ENCODE peak calls at places on chromosomes 1 and 21, in six cellular contexts. One of them, this sample, is unnamed.

GRCh38 chr1:204464174-204464573 is 30.4 kb downstream of the PIK3C2B start:
- DNase-seq in CD8-positive, alpha-beta memory T cell: no peak
- DNase-seq in pancreas: no peak
- DNase-seq in neuronal stem cell: no peak
- DNase-seq in RWPE1: no peak
- DNase-seq in Peyer's patch: no peak
- DNase-seq in this sample: no peak

GRCh38 chr1:79161077-79161476 is 154.5 kb upstream of the ADGRL4 start:
- DNase-seq in CD8-positive, alpha-beta memory T cell: no peak
- DNase-seq in pancreas: no peak
- DNase-seq in neuronal stem cell: no peak
- DNase-seq in RWPE1: peak; percentile 2
- DNase-seq in Peyer's patch: no peak
- DNase-seq in this sample: peak; percentile 28

GRCh38 chr1:165173409-165173808 is 183.1 kb downstream of the LMX1A start:
- DNase-seq in CD8-positive, alpha-beta memory T cell: no peak
- DNase-seq in pancreas: no peak
- DNase-seq in neuronal stem cell: no peak
- DNase-seq in RWPE1: no peak
- DNase-seq in Peyer's patch: no peak
- DNase-seq in this sample: no peak

GRCh38 chr1:7292714-7293419 is 478.2 kb upstream of the VAMP3 start:
- DNase-seq in CD8-positive, alpha-beta memory T cell: no peak
- DNase-seq in pancreas: no peak
- DNase-seq in neuronal stem cell: no peak
- DNase-seq in RWPE1: no peak
- DNase-seq in Peyer's patch: no peak
- DNase-seq in this sample: no peak

GRCh38 chr1:1539310-1540014 is 962 bp downstream of the TMEM240 start:
- DNase-seq in CD8-positive, alpha-beta memory T cell: no peak
- DNase-seq in pancreas: no peak
- DNase-seq in neuronal stem cell: peak; percentile 41
- DNase-seq in RWPE1: no peak
- DNase-seq in Peyer's patch: no peak
- DNase-seq in this sample: no peak

GRCh38 chr1:48030696-48031365 is 33.6 kb upstream of the TRABD2B start:
- DNase-seq in CD8-positive, alpha-beta memory T cell: no peak
- DNase-seq in pancreas: no peak
- DNase-seq in neuronal stem cell: no peak
- DNase-seq in RWPE1: no peak
- DNase-seq in Peyer's patch: no peak
- DNase-seq in this sample: no peak

GRCh38 chr1:180921386-180921785 is 8.7 kb downstream of the KIAA1614 start:
- DNase-seq in CD8-positive, alpha-beta memory T cell: no peak
- DNase-seq in pancreas: no peak
- DNase-seq in neuronal stem cell: no peak
- DNase-seq in RWPE1: no peak
- DNase-seq in Peyer's patch: no peak
- DNase-seq in this sample: no peak

GRCh38 chr1:162485236-162485635 is 12.4 kb upstream of the UHMK1 start:
- DNase-seq in CD8-positive, alpha-beta memory T cell: no peak
- DNase-seq in pancreas: no peak
- DNase-seq in neuronal stem cell: no peak
- DNase-seq in RWPE1: no peak
- DNase-seq in Peyer's patch: no peak
- DNase-seq in this sample: no peak

GRCh38 chr1:85325920-85326319 is 49.5 kb upstream of the BCL10 start:
- DNase-seq in CD8-positive, alpha-beta memory T cell: no peak
- DNase-seq in pancreas: no peak
- DNase-seq in neuronal stem cell: no peak
- DNase-seq in RWPE1: no peak
- DNase-seq in Peyer's patch: no peak
- DNase-seq in this sample: peak; percentile 72

GRCh38 chr1:37043101-37043500 is 8.8 kb upstream of the GRIK3 start:
- DNase-seq in CD8-positive, alpha-beta memory T cell: no peak
- DNase-seq in pancreas: no peak
- DNase-seq in neuronal stem cell: no peak
- DNase-seq in RWPE1: no peak
- DNase-seq in Peyer's patch: no peak
- DNase-seq in this sample: no peak

GRCh38 chr1:163178628-163179027 is 24.1 kb downstream of the RGS5 start:
- DNase-seq in CD8-positive, alpha-beta memory T cell: no peak
- DNase-seq in pancreas: no peak
- DNase-seq in neuronal stem cell: no peak
- DNase-seq in RWPE1: no peak
- DNase-seq in Peyer's patch: no peak
- DNase-seq in this sample: no peak

GRCh38 chr1:7470904-7471638 is 300.0 kb upstream of the VAMP3 start:
- DNase-seq in CD8-positive, alpha-beta memory T cell: no peak
- DNase-seq in pancreas: no peak
- DNase-seq in neuronal stem cell: no peak
- DNase-seq in RWPE1: peak; percentile 98
- DNase-seq in Peyer's patch: peak; percentile 20
- DNase-seq in this sample: peak; percentile 94

GRCh38 chr1:159177273-159177907 is 6.0 kb downstream of the CADM3 start:
- DNase-seq in CD8-positive, alpha-beta memory T cell: no peak
- DNase-seq in pancreas: peak; percentile 35
- DNase-seq in neuronal stem cell: peak; percentile 89
- DNase-seq in RWPE1: peak; percentile 71
- DNase-seq in Peyer's patch: no peak
- DNase-seq in this sample: peak; percentile 36

GRCh38 chr1:235017719-235018118 is 110.9 kb downstream of the TOMM20 start:
- DNase-seq in CD8-positive, alpha-beta memory T cell: no peak
- DNase-seq in pancreas: no peak
- DNase-seq in neuronal stem cell: no peak
- DNase-seq in RWPE1: no peak
- DNase-seq in Peyer's patch: peak; percentile 1
- DNase-seq in this sample: no peak

GRCh38 chr1:153058154-153058553 is 842 bp upstream of the SPRR2A start:
- DNase-seq in CD8-positive, alpha-beta memory T cell: no peak
- DNase-seq in pancreas: no peak
- DNase-seq in neuronal stem cell: no peak
- DNase-seq in RWPE1: no peak
- DNase-seq in Peyer's patch: no peak
- DNase-seq in this sample: no peak

GRCh38 chr21:34935452-34935851 is 113.7 kb downstream of the RUNX1 start:
- DNase-seq in CD8-positive, alpha-beta memory T cell: no peak
- DNase-seq in pancreas: no peak
- DNase-seq in neuronal stem cell: no peak
- DNase-seq in RWPE1: no peak
- DNase-seq in Peyer's patch: no peak
- DNase-seq in this sample: peak; percentile 69

GRCh38 chr1:95263400-95263799 is 29.4 kb downstream of the RWDD3 start:
- DNase-seq in CD8-positive, alpha-beta memory T cell: no peak
- DNase-seq in pancreas: no peak
- DNase-seq in neuronal stem cell: no peak
- DNase-seq in RWPE1: no peak
- DNase-seq in Peyer's patch: no peak
- DNase-seq in this sample: no peak

GRCh38 chr1:234597894-234598293 is 12.1 kb downstream of the IRF2BP2 start:
- DNase-seq in CD8-positive, alpha-beta memory T cell: peak; percentile 52
- DNase-seq in pancreas: peak; percentile 44
- DNase-seq in neuronal stem cell: no peak
- DNase-seq in RWPE1: no peak
- DNase-seq in Peyer's patch: peak; percentile 66
- DNase-seq in this sample: no peak

GRCh38 chr1:119984771-119985170 is 84.7 kb downstream of the NOTCH2 start:
- DNase-seq in CD8-positive, alpha-beta memory T cell: no peak
- DNase-seq in pancreas: no peak
- DNase-seq in neuronal stem cell: no peak
- DNase-seq in RWPE1: no peak
- DNase-seq in Peyer's patch: no peak
- DNase-seq in this sample: peak; percentile 70

GRCh38 chr1:51897699-51898031 is 19.1 kb upstream of the NRDC start:
- DNase-seq in CD8-positive, alpha-beta memory T cell: no peak
- DNase-seq in pancreas: no peak
- DNase-seq in neuronal stem cell: no peak
- DNase-seq in RWPE1: peak; percentile 87
- DNase-seq in Peyer's patch: no peak
- DNase-seq in this sample: peak; percentile 96

GRCh38 chr1:98420376-98421097 is 241.0 kb upstream of the SNX7 start:
- DNase-seq in CD8-positive, alpha-beta memory T cell: no peak
- DNase-seq in pancreas: no peak
- DNase-seq in neuronal stem cell: no peak
- DNase-seq in RWPE1: peak; percentile 10
- DNase-seq in Peyer's patch: no peak
- DNase-seq in this sample: peak; percentile 25

DNA sequence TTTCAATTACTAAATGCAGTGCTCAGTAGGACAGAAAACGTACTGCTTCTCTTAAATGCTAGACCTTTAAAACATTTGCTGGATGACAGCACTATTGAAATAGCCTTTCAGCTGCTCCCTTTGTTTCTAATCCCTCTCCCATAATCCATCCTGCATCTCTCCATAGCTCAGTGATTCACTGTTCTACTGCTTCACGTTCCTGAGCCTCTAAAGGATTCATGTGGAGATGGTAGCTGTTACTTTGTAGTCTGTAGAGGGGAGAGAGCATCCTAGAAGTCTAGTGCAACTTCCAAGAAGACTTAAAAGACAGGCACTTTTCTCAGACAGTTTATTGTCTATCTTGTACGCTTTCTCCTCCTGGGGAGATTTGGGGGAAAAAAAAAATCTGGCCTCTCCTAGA is 51.4 kb downstream of the LRRC8B start:
- DNase-seq in CD8-positive, alpha-beta memory T cell: no peak
- DNase-seq in pancreas: no peak
- DNase-seq in neuronal stem cell: peak; percentile 57
- DNase-seq in RWPE1: no peak
- DNase-seq in Peyer's patch: no peak
- DNase-seq in this sample: no peak
- H3K27ac ChIP-seq in CD8-positive, alpha-beta memory T cell: no peak overlapping the region
- H3K27ac ChIP-seq in pancreas: no peak overlapping the region
- H3K27ac ChIP-seq in neuronal stem cell: peak overlapping the region; percentile 79
- H3K27ac ChIP-seq in RWPE1: no peak overlapping the region
- H3K27ac ChIP-seq in Peyer's patch: no peak overlapping the region
- H3K27ac ChIP-seq in this sample: no peak overlapping the region

GRCh38 chr1:9324246-9325096 is 31.8 kb downstream of the SPSB1 start:
- DNase-seq in CD8-positive, alpha-beta memory T cell: no peak
- DNase-seq in pancreas: no peak
- DNase-seq in neuronal stem cell: no peak
- DNase-seq in RWPE1: no peak
- DNase-seq in Peyer's patch: no peak
- DNase-seq in this sample: no peak
- H3K27ac ChIP-seq in CD8-positive, alpha-beta memory T cell: no peak overlapping the region
- H3K27ac ChIP-seq in pancreas: no peak overlapping the region
- H3K27ac ChIP-seq in neuronal stem cell: no peak overlapping the region
- H3K27ac ChIP-seq in RWPE1: peak overlapping the region; percentile 18
- H3K27ac ChIP-seq in Peyer's patch: peak overlapping the region; percentile 38
- H3K27ac ChIP-seq in this sample: no peak overlapping the region

DNA sequence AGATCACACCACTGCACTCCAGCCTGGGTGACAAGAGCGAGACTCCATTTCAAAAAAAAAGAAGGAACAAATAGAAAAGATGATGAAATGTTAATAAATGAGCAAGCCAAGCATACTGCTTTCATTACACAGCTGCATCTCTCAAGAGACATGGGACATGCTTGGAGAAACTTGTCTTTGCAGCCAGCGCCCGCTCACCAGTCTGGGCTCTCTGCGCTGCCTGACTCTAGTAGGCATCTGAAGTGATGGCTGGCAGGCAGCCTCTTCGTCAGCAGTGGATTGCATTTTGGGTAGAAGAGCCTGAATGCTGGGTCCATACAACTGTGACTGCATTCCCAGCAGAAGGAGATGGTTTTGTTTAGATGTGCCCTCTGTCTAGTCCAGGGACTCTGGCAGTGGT is 48.0 kb downstream of the IL6R start:
- DNase-seq in CD8-positive, alpha-beta memory T cell: no peak
- DNase-seq in pancreas: no peak
- DNase-seq in neuronal stem cell: no peak
- DNase-seq in RWPE1: no peak
- DNase-seq in Peyer's patch: no peak
- DNase-seq in this sample: no peak
- H3K27ac ChIP-seq in CD8-positive, alpha-beta memory T cell: no peak overlapping the region
- H3K27ac ChIP-seq in pancreas: no peak overlapping the region
- H3K27ac ChIP-seq in neuronal stem cell: no peak overlapping the region
- H3K27ac ChIP-seq in RWPE1: peak overlapping the region; percentile 89
- H3K27ac ChIP-seq in Peyer's patch: no peak overlapping the region
- H3K27ac ChIP-seq in this sample: no peak overlapping the region

GRCh38 chr1:230271396-230272035 is 154.6 kb downstream of the PGBD5 start:
- DNase-seq in CD8-positive, alpha-beta memory T cell: no peak
- DNase-seq in pancreas: no peak
- DNase-seq in neuronal stem cell: no peak
- DNase-seq in RWPE1: no peak
- DNase-seq in Peyer's patch: no peak
- DNase-seq in this sample: no peak

GRCh38 chr1:230272557-230272956 is 153.6 kb downstream of the PGBD5 start:
- DNase-seq in CD8-positive, alpha-beta memory T cell: no peak
- DNase-seq in pancreas: no peak
- DNase-seq in neuronal stem cell: no peak
- DNase-seq in RWPE1: no peak
- DNase-seq in Peyer's patch: no peak
- DNase-seq in this sample: no peak

GRCh38 chr1:230273141-230273710 is 152.9 kb downstream of the PGBD5 start:
- DNase-seq in CD8-positive, alpha-beta memory T cell: no peak
- DNase-seq in pancreas: no peak
- DNase-seq in neuronal stem cell: no peak
- DNase-seq in RWPE1: no peak
- DNase-seq in Peyer's patch: no peak
- DNase-seq in this sample: no peak

GRCh38 chr1:230270185-230270939 is 155.8 kb downstream of the PGBD5 start:
- DNase-seq in CD8-positive, alpha-beta memory T cell: no peak
- DNase-seq in pancreas: no peak
- DNase-seq in neuronal stem cell: no peak
- DNase-seq in RWPE1: no peak
- DNase-seq in Peyer's patch: no peak
- DNase-seq in this sample: no peak

DNA sequence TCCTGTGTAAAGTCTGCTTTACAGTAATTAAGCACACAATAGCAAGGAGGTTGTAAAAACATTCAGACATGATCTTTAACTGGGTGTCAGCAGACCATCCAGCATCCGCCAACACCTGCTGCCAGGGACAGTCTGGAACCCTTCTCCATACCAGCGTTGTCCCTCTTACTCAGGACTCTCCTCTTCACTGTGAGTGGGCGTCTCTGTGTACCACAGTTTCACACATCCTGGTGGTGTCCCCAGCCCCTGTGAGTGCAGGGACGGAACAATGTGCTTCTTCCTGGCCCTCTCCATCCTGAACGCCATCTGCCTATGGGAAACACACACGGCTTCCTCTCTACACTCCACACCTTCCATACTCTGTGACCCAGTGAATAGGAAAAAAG is 155.2 kb downstream of the PGBD5 start:
- DNase-seq in CD8-positive, alpha-beta memory T cell: no peak
- DNase-seq in pancreas: no peak
- DNase-seq in neuronal stem cell: no peak
- DNase-seq in RWPE1: no peak
- DNase-seq in Peyer's patch: no peak
- DNase-seq in this sample: no peak
- H3K27ac ChIP-seq in CD8-positive, alpha-beta memory T cell: no peak overlapping the region
- H3K27ac ChIP-seq in pancreas: peak overlapping the region; percentile 34
- H3K27ac ChIP-seq in neuronal stem cell: no peak overlapping the region
- H3K27ac ChIP-seq in RWPE1: no peak overlapping the region
- H3K27ac ChIP-seq in Peyer's patch: no peak overlapping the region
- H3K27ac ChIP-seq in this sample: no peak overlapping the region